ENCODE peak calls at places on chromosomes 12 and 14, in six cellular contexts. O, C, L, P, V and T are unnamed samples.

GRCh38 chr14:68814376-68815287 is 21.8 kb upstream of the ZFP36L1 start:
- DNase-seq in O (peak), C (no peak), L (no peak), P (no peak), V (peak), T (no peak)

GRCh38 chr12:50387487-50387886 is 8.9 kb downstream of the FAM186A start:
- DNase-seq in O (no peak), C (no peak), L (no peak), P (no peak), V (no peak), T (no peak)

GRCh38 chr12:2582631-2583616 is 211.8 kb upstream of the FKBP4 start:
- DNase-seq in O (peak), C (peak), L (no peak), P (peak), V (peak), T (no peak)

GRCh38 chr12:52041695-52042123 is 9.5 kb upstream of the NR4A1 start:
- DNase-seq in O (no peak), C (peak), L (no peak), P (no peak), V (no peak), T (no peak)

GRCh38 chr12:75814856-75815754 is 216.5 kb downstream of the PHLDA1 start:
- DNase-seq in O (peak), C (no peak), L (no peak), P (no peak), V (no peak), T (peak)

GRCh38 chr12:31011336-31011735 is 62.3 kb upstream of the DDX11 start:
- DNase-seq in O (no peak), C (no peak), L (no peak), P (no peak), V (peak), T (no peak)

GRCh38 chr14:94054936-94055335 is 26.1 kb downstream of the DDX24 start:
- DNase-seq in O (no peak), C (no peak), L (no peak), P (no peak), V (no peak), T (no peak)

GRCh38 chr12:47236109-47236714 is 156.5 kb upstream of the AMIGO2 start:
- DNase-seq in O (no peak), C (no peak), L (no peak), P (no peak), V (no peak), T (peak)

GRCh38 chr12:52713960-52714886 is 10.9 kb upstream of the KRT77 start:
- DNase-seq in O (peak), C (no peak), L (no peak), P (peak), V (no peak), T (no peak)

GRCh38 chr14:55502746-55503284 is 62.4 kb upstream of the TBPL2 start:
- DNase-seq in O (no peak), C (no peak), L (no peak), P (no peak), V (peak), T (no peak)

GRCh38 chr12:111154180-111154579 is 214.7 kb downstream of the PHETA1 start:
- DNase-seq in O (no peak), C (no peak), L (no peak), P (no peak), V (no peak), T (no peak)

GRCh38 chr12:63944586-63945228 is 100.2 kb downstream of the SRGAP1 start:
- DNase-seq in O (no peak), C (no peak), L (no peak), P (no peak), V (no peak), T (no peak)

GRCh38 chr12:12267801-12268200 is 957 bp upstream of the LRP6 start:
- DNase-seq in O (peak), C (no peak), L (no peak), P (no peak), V (no peak), T (no peak)

GRCh38 chr14:75273272-75274044 is 5.2 kb upstream of the FOS start:
- DNase-seq in O (no peak), C (no peak), L (no peak), P (no peak), V (no peak), T (no peak)

GRCh38 chr12:14920475-14921126 is 17.7 kb downstream of the ERP27 start:
- DNase-seq in O (no peak), C (no peak), L (no peak), P (no peak), V (no peak), T (no peak)

GRCh38 chr12:120086801-120087621 is 29.5 kb downstream of the RAB35 start:
- DNase-seq in O (peak), C (peak), L (peak), P (peak), V (peak), T (peak)

GRCh38 chr12:25933001-25933400 is 25.5 kb upstream of the RASSF8 start:
- DNase-seq in O (no peak), C (no peak), L (no peak), P (no peak), V (no peak), T (no peak)

GRCh38 chr14:50943261-50943942 is 881 bp downstream of the PYGL start:
- DNase-seq in O (peak), C (peak), L (no peak), P (peak), V (peak), T (no peak)

GRCh38 chr14:68308695-68309094 is 484.2 kb downstream of the ZFP36L1 start:
- DNase-seq in O (no peak), C (no peak), L (no peak), P (no peak), V (no peak), T (no peak)

GRCh38 chr14:101064121-101064661 is 160.7 kb upstream of the RTL1 start:
- DNase-seq in O (no peak), C (no peak), L (no peak), P (peak), V (no peak), T (no peak)

GRCh38 chr12:109949089-109949488 is 47.1 kb downstream of the GIT2 start:
- DNase-seq in O (no peak), C (no peak), L (no peak), P (no peak), V (peak), T (peak)

GRCh38 chr14:74975059-74975810 is 19.8 kb upstream of the PGF start:
- DNase-seq in O (no peak), C (peak), L (no peak), P (no peak), V (peak), T (no peak)

GRCh38 chr14:35155962-35156361 is 33.6 kb downstream of the PRORP start:
- DNase-seq in O (no peak), C (no peak), L (no peak), P (no peak), V (no peak), T (peak)

GRCh38 chr14:94945615-94946014 is 175.7 kb upstream of the GSC start:
- DNase-seq in O (no peak), C (no peak), L (no peak), P (no peak), V (peak), T (no peak)

GRCh38 chr12:58583541-58583940 is 336.8 kb downstream of the LRIG3 start:
- DNase-seq in O (no peak), C (no peak), L (no peak), P (no peak), V (no peak), T (no peak)

GRCh38 chr12:122878780-122879612 is 16.9 kb downstream of the VPS37B start:
- DNase-seq in O (no peak), C (no peak), L (no peak), P (peak), V (peak), T (no peak)

GRCh38 chr12:122882908-122883563 is 12.9 kb downstream of the VPS37B start:
- DNase-seq in O (no peak), C (no peak), L (no peak), P (no peak), V (no peak), T (no peak)

GRCh38 chr12:122884091-122884826 is 11.7 kb downstream of the VPS37B start:
- DNase-seq in O (no peak), C (no peak), L (no peak), P (no peak), V (no peak), T (no peak)

GRCh38 chr12:122880155-122880605 is 15.7 kb downstream of the VPS37B start:
- DNase-seq in O (no peak), C (no peak), L (no peak), P (no peak), V (no peak), T (no peak)

DNA sequence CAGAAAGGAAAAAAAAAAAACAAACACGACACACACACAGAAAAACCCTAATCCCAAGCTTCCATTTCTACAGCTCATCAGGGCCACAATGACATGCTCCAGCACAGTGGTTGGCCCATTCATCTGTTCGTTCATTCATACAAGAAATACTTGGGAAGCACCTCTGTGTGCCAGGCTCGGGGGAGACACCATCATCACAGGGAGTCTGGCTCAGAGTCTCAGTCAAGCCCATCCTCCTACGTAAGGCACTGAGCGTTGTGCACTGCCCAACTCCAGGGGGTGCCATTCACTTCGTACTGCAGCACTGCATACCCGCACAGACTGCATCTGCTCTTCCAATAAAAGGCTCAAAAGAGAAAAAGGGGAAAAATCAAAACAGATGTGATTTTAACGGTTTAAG is 15.3 kb downstream of the VPS37B start:
- DNase-seq in O (peak), C (no peak), L (no peak), P (no peak), V (no peak), T (no peak)
- H3K4me3 ChIP-seq in O (no peak), C (no peak), L (no peak), P (no peak), V (no peak), T (no peak)

GRCh38 chr12:121579981-121580868 is 598 bp downstream of the KDM2B start:
- DNase-seq in O (peak), C (peak), L (no peak), P (peak), V (peak), T (no peak)

GRCh38 chr12:121578230-121579189 is 2.3 kb downstream of the KDM2B start:
- DNase-seq in O (no peak), C (peak), L (no peak), P (peak), V (peak), T (no peak)

GRCh38 chr12:121577443-121578180 is 3.2 kb downstream of the KDM2B start:
- DNase-seq in O (no peak), C (no peak), L (no peak), P (no peak), V (no peak), T (no peak)

GRCh38 chr12:121580959-121581680 is at the start of gene KDM2B:
- DNase-seq in O (no peak), C (no peak), L (no peak), P (no peak), V (peak), T (no peak)

GRCh38 chr12:121579190-121579791 is 1.5 kb downstream of the KDM2B start:
- DNase-seq in O (no peak), C (peak), L (no peak), P (peak), V (peak), T (no peak)
- H3K27ac ChIP-seq in O (peak), C (peak), L (peak), P (peak), V (peak), T (peak)

GRCh38 chr14:77547512-77547911 is 48.9 kb upstream of the ISM2 start:
- DNase-seq in O (no peak), C (no peak), L (no peak), P (no peak), V (no peak), T (no peak)
- TF ChIP-seq CTCF in O (no peak), C (no peak), L (peak), P (no peak), V (no peak), T (peak)

GRCh38 chr14:73463411-73463810 is 5.1 kb upstream of the NUMB start:
- DNase-seq in O (no peak), C (peak), L (peak), P (peak), V (peak), T (peak)

GRCh38 chr14:73461478-73462077 is 3.2 kb upstream of the NUMB start:
- DNase-seq in O (no peak), C (no peak), L (no peak), P (no peak), V (no peak), T (no peak)

GRCh38 chr14:73460691-73461127 is 2.4 kb upstream of the NUMB start:
- DNase-seq in O (no peak), C (no peak), L (no peak), P (no peak), V (no peak), T (no peak)

GRCh38 chr14:73462815-73463214 is 4.5 kb upstream of the NUMB start:
- DNase-seq in O (no peak), C (no peak), L (no peak), P (no peak), V (no peak), T (no peak)

DNA sequence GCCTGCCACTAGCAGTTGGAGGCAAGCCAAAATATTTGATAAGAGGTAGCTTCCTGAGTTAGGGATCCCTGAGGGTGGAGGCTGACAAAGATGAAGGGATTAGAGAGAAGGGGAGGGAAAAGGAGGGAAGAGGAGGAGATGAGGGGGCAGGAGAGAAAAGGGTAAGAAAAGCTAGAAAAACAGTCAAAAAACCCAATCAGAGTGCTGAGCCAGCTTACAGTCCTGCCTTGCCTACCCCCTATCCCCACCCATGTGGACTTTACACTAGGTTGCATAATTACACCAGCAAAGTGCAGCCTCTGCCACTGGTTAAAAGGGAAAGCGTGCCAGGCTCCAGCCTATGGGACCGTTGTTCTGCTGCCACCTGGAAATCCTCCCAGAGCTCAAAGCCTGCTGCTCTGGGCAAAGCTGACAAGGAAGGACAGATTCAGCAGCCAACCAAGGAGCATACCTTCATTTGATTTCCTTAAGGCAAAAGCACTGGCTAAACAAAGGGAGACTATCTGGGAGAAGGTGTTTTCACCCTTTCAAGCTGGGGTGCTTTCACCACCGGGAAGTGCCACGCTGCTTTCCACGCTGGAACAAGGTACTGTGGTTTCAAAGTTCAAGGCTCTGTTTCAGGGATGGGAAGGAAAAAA is 3.9 kb upstream of the NUMB start:
- DNase-seq in O (peak), C (peak), L (no peak), P (no peak), V (peak), T (no peak)
- H3K4me3 ChIP-seq in O (peak), C (peak), L (peak), P (peak), V (peak), T (peak)

GRCh38 chr14:70713096-70713875 is 71.6 kb downstream of the TTC9 start:
- DNase-seq in O (no peak), C (no peak), L (no peak), P (no peak), V (no peak), T (no peak)
- H3K27ac ChIP-seq in O (peak), C (peak), L (no peak), P (no peak), V (no peak), T (no peak)

GRCh38 chr12:69779928-69780327 is 41.3 kb downstream of the RAB3IP start:
- DNase-seq in O (peak), C (no peak), L (no peak), P (no peak), V (peak), T (no peak)
- TF ChIP-seq CTCF in O (peak), C (peak), L (peak), P (no peak), V (no peak), T (peak)

GRCh38 chr12:38370311-38370710 is 53.7 kb downstream of the ALG10B start:
- DNase-seq in O (no peak), C (no peak), L (no peak), P (no peak), V (no peak), T (no peak)
- H3K4me3 ChIP-seq in O (no peak), C (no peak), L (no peak), P (no peak), V (no peak), T (no peak)

GRCh38 chr12:123231931-123232330 is 1.0 kb downstream of the MPHOSPH9 start:
- DNase-seq in O (peak), C (no peak), L (no peak), P (no peak), V (no peak), T (no peak)

GRCh38 chr12:123225443-123225842 is 7.5 kb downstream of the MPHOSPH9 start:
- DNase-seq in O (no peak), C (no peak), L (no peak), P (no peak), V (no peak), T (no peak)

GRCh38 chr12:123223241-123223668 is 9.7 kb downstream of the MPHOSPH9 start:
- DNase-seq in O (no peak), C (no peak), L (no peak), P (no peak), V (peak), T (no peak)

GRCh38 chr12:123232472-123232806 is 502 bp downstream of the MPHOSPH9 start:
- DNase-seq in O (peak), C (no peak), L (no peak), P (no peak), V (no peak), T (no peak)

GRCh38 chr12:123227581-123228258 is 5.2 kb downstream of the MPHOSPH9 start:
- DNase-seq in O (no peak), C (no peak), L (no peak), P (no peak), V (no peak), T (no peak)
- H3K27ac ChIP-seq in O (no peak), C (no peak), L (peak), P (no peak), V (no peak), T (no peak)

DNA sequence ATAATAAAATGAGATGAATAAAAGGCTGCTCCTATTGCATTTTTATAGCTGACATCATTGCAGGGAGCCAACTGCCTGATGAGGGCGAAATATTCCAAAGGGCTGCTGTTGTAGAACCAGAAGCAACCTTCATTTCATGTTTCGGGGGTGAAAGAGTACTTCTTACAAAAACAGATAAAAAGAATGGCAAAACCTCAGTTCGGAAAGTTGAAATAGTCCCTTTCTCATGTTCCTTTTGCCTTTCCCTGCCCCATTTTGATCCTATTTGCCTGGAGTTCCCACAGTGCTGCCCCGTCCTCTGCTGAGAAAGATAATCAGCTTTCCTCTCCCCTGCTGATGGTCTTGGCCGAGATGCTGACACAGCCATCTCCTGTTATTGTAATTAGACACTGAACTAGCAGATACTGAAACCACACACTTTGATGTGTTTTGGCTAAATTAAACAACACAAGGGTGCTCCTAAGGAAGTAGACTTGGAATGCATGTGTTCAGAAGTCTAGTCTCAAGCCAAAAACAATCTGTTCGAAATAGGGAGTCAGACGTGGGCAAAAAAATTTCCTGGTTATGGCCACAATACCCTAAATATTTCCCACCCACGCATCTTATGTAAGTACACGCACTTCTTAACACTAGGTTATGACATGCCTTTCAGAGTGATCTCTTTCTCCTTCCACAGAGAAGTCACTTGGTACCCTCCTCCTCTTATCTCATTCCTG is 117.2 kb downstream of the PPM1H start:
- DNase-seq in O (no peak), C (no peak), L (no peak), P (no peak), V (no peak), T (no peak)
- TF ChIP-seq CTCF in O (no peak), C (no peak), L (no peak), P (no peak), V (no peak), T (peak)

GRCh38 chr12:24125280-24125679 is 175.8 kb upstream of the SOX5 start:
- DNase-seq in O (no peak), C (no peak), L (no peak), P (no peak), V (no peak), T (no peak)
- H3K4me3 ChIP-seq in O (no peak), C (no peak), L (no peak), P (no peak), V (no peak), T (no peak)